ENCODE peak calls at places on chromosome 18, in five cellular contexts. P, I, R, E and U are unnamed samples.

GRCh38 chr18:36595046-36595817 is 233.6 kb downstream of the TPGS2 start:
- DNase-seq in P (no peak), I (no peak), R (no peak), E (no peak), U (no peak)

GRCh38 chr18:37280701-37281100 is 284.9 kb downstream of the CELF4 start:
- DNase-seq in P (no peak), I (no peak), R (no peak), E (no peak), U (no peak)

GRCh38 chr18:12302391-12303147 is 5.5 kb upstream of the TUBB6 start:
- DNase-seq in P (no peak), I (no peak), R (no peak), E (no peak), U (no peak)

GRCh38 chr18:45059695-45060094 is 379.0 kb downstream of the SETBP1 start:
- DNase-seq in P (peak), I (peak), R (no peak), E (peak), U (peak)

GRCh38 chr18:38940863-38941531 is 1375.4 kb upstream of the CELF4 start:
- DNase-seq in P (peak), I (peak), R (peak), E (peak), U (peak)

GRCh38 chr18:46158498-46158897 is 54.3 kb downstream of the HAUS1 start:
- DNase-seq in P (no peak), I (peak), R (no peak), E (no peak), U (peak)

GRCh38 chr18:35696307-35696706 is 114.8 kb downstream of the GALNT1 start:
- DNase-seq in P (no peak), I (no peak), R (no peak), E (no peak), U (no peak)

GRCh38 chr18:36314754-36315153 is 17.2 kb downstream of the FHOD3 start:
- DNase-seq in P (no peak), I (peak), R (no peak), E (peak), U (peak)

GRCh38 chr18:5975111-5975622 is 79.8 kb upstream of the TMEM200C start:
- DNase-seq in P (no peak), I (peak), R (no peak), E (peak), U (peak)

GRCh38 chr18:25560369-25560768 is 208.4 kb upstream of the ZNF521 start:
- DNase-seq in P (no peak), I (no peak), R (no peak), E (no peak), U (peak)

GRCh38 chr18:79950440-79951341 is 762 bp downstream of the SLC66A2 start:
- DNase-seq in P (peak), I (peak), R (no peak), E (no peak), U (peak)

GRCh38 chr18:79952996-79953559 is 1.6 kb upstream of the SLC66A2 start:
- DNase-seq in P (no peak), I (no peak), R (no peak), E (no peak), U (no peak)

GRCh38 chr18:79949571-79950439 is 1.6 kb downstream of the SLC66A2 start:
- DNase-seq in P (peak), I (no peak), R (no peak), E (no peak), U (peak)

GRCh38 chr18:79952457-79952995 is 1.1 kb upstream of the SLC66A2 start:
- DNase-seq in P (no peak), I (no peak), R (no peak), E (no peak), U (no peak)

GRCh38 chr18:79951545-79952456 is at the start of gene SLC66A2:
- DNase-seq in P (peak), I (peak), R (peak), E (peak), U (peak)
- TF ChIP-seq EZH2 in P (no peak), I (no peak), R (no peak), E (no peak), U (no peak)

GRCh38 chr18:22171839-22172582 is 2.6 kb downstream of the GATA6 start:
- DNase-seq in P (no peak), I (no peak), R (no peak), E (no peak), U (peak)
- TF ChIP-seq EZH2 in P (no peak), I (no peak), R (no peak), E (peak), U (no peak)

DNA sequence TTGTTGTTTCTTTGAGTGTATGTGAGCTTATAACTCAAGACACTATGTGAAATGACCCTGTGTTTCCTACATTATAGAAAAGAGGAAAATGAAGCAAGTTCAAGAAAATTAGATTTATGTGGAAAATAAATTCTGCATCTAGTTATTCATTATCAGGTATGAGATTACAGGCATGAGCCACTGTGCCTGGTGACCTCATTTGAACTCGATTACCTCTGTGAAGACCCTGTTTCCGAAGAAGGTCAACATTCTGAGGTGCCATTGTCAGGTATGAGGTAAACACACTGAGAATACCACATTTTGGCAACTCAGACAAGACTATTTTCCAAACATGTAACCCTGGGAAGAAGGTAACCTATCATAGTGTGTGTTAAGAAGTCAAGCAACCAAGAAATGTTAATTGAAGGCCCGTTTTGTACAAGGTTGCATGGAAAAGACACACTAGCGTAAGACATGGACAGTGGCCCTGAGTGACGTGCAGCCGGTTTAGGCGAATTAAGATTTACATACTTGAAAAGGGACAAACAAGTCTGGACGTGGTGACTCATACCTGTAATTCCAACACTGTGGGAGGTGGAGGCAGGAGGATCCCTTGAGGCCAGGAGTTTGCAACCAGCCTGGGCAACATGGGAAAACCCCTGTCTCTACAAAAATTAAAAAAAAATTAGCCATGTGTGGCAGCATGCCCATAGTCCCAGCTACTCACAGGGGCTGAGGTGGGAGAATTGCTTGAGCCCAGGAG is 186.6 kb downstream of the NEDD4L start:
- DNase-seq in P (no peak), I (peak), R (peak), E (no peak), U (peak)
- TF ChIP-seq EZH2 in P (no peak), I (no peak), R (no peak), E (no peak), U (no peak)

DNA sequence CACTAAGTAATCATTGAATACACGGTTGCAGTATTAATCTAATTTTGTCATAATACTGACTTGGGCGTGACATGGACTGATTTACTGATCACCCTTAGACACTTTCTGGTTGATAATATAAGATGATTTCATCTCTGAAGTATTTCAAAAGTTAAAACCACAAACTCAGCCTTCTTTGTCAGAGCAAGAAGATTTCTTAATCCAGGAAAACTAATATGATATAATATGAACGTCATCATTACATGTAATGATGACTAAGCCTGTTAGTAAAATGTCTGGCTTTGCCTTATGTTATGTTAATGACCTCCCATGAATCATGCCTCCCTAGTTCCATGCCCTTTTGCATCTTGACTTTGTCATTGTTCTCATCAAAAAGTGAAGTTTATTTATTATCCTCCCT is 1325.0 kb upstream of the CDH2 start:
- DNase-seq in P (no peak), I (peak), R (no peak), E (peak), U (peak)
- TF ChIP-seq EZH2 in P (no peak), I (no peak), R (no peak), E (no peak), U (no peak)

GRCh38 chr18:22348521-22349316 is 69.0 kb downstream of the CTAGE1 start:
- DNase-seq in P (peak), I (peak), R (no peak), E (peak), U (peak)
- TF ChIP-seq EZH2 in P (no peak), I (peak), R (no peak), E (no peak), U (no peak)

DNA sequence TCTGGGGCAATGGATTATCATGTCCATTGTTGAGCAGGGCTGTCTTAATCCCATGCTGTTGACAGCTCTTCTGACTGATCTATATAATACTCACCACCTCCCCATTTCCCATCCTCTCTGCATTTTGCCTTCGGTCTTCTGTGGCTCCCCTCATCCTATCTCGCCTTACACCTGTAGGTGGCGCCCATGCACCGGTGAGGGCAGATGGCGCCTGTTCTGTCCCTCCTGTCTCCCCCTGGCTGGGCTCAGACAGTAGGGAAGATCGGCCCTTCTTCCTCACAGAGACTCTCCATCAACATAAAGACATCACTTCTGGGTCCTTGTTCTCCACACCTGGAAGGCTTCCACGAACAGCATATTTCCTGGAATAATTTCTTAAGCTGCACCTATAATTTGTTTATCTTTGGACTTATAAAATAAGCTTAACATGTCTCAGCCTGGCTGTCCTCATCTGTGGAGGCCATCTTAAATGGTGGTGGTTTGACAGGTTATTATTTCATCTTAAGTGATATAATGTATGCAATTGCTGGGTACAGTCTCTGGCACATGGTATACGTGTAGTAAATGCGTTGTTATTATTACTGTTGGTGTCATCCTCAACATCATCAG is 10.9 kb upstream of the CDH20 start:
- DNase-seq in P (peak), I (peak), R (peak), E (peak), U (peak)
- TF ChIP-seq EZH2 in P (no peak), I (no peak), R (no peak), E (no peak), U (no peak)

GRCh38 chr18:13823707-13824395 is at the start of gene MC5R:
- DNase-seq in P (peak), I (peak), R (no peak), E (peak), U (peak)
- TF ChIP-seq EZH2 in P (no peak), I (no peak), R (no peak), E (no peak), U (no peak)

DNA sequence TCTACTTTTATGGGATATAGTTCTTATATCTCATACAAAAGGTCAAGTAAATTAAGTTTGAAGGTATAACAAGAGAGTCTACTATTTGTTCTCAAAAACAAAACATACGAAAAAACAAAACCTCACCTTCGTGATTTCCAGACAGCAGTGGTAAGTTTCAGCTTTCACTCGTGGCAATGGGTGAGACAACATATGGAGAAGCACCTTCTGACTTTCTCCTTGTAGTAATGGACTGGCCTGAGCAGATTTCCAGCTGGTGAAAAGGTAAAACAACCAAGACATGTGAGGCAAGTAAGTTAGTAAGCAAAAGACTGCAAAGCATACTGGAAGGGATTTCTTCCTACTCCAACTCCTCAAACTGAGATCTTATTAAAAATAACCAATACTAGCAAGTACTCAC is 39.6 kb downstream of the RTTN start:
- DNase-seq in P (peak), I (no peak), R (no peak), E (no peak), U (no peak)
- TF ChIP-seq EZH2 in P (no peak), I (no peak), R (no peak), E (no peak), U (no peak)

GRCh38 chr18:49612515-49613033 is 50.7 kb downstream of the LIPG start:
- DNase-seq in P (no peak), I (no peak), R (no peak), E (no peak), U (no peak)
- TF ChIP-seq EZH2 in P (no peak), I (no peak), R (no peak), E (no peak), U (no peak)